ENCODE peak calls at places on chromosomes 11 and 22, in eight cellular contexts. One of them, this sample, is unnamed.

GRCh38 chr11:12397953-12398352 is 20.6 kb downstream of the PARVA start:
- DNase-seq in HFFc6: peak; percentile 88
- DNase-seq in endothelial cell: no peak
- DNase-seq in heart right ventricle: peak; percentile 50
- DNase-seq in thyroid gland: no peak
- DNase-seq in mucosa of descending colon: peak; percentile 17
- DNase-seq in HL-60: no peak
- DNase-seq in PC-3: peak; percentile 28
- DNase-seq in this sample: no peak

GRCh38 chr11:111663820-111664219 is 61.6 kb downstream of the SIK2 start:
- DNase-seq in heart right ventricle: peak; percentile 26
- DNase-seq in HFFc6: no peak
- DNase-seq in endothelial cell: no peak
- DNase-seq in PC-3: no peak
- DNase-seq in mucosa of descending colon: peak; percentile 65
- DNase-seq in HL-60: no peak
- DNase-seq in thyroid gland: peak; percentile 66
- DNase-seq in this sample: no peak

GRCh38 chr11:4086584-4087353 is 7.8 kb upstream of the RRM1 start:
- DNase-seq in heart right ventricle: no peak
- DNase-seq in PC-3: no peak
- DNase-seq in thyroid gland: no peak
- DNase-seq in HFFc6: no peak
- DNase-seq in endothelial cell: no peak
- DNase-seq in mucosa of descending colon: no peak
- DNase-seq in HL-60: no peak
- DNase-seq in this sample: no peak

GRCh38 chr11:68825603-68826002 is 16.1 kb downstream of the CPT1A start:
- DNase-seq in mucosa of descending colon: peak; percentile 82
- DNase-seq in PC-3: peak; percentile 75
- DNase-seq in heart right ventricle: no peak
- DNase-seq in HFFc6: no peak
- DNase-seq in thyroid gland: peak; percentile 14
- DNase-seq in endothelial cell: no peak
- DNase-seq in HL-60: peak; percentile 69
- DNase-seq in this sample: no peak

GRCh38 chr11:116109228-116109627 is 605.0 kb upstream of the CADM1 start:
- DNase-seq in heart right ventricle: no peak
- DNase-seq in PC-3: peak; percentile 50
- DNase-seq in mucosa of descending colon: no peak
- DNase-seq in HL-60: no peak
- DNase-seq in endothelial cell: no peak
- DNase-seq in HFFc6: no peak
- DNase-seq in thyroid gland: no peak
- DNase-seq in this sample: no peak

GRCh38 chr22:44287121-44287693 is 25.5 kb downstream of the SHISAL1 start:
- DNase-seq in HFFc6: no peak
- DNase-seq in endothelial cell: no peak
- DNase-seq in mucosa of descending colon: no peak
- DNase-seq in thyroid gland: no peak
- DNase-seq in heart right ventricle: no peak
- DNase-seq in PC-3: no peak
- DNase-seq in HL-60: no peak
- DNase-seq in this sample: no peak

GRCh38 chr11:7677801-7678201 is 4.5 kb upstream of the CYB5R2 start:
- DNase-seq in HFFc6: peak; percentile 42
- DNase-seq in heart right ventricle: no peak
- DNase-seq in thyroid gland: no peak
- DNase-seq in HL-60: no peak
- DNase-seq in PC-3: peak; percentile 12
- DNase-seq in mucosa of descending colon: no peak
- DNase-seq in endothelial cell: no peak
- DNase-seq in this sample: no peak

GRCh38 chr11:77561257-77561656 is 28.5 kb upstream of the AQP11 start:
- DNase-seq in endothelial cell: no peak
- DNase-seq in HFFc6: no peak
- DNase-seq in PC-3: no peak
- DNase-seq in thyroid gland: no peak
- DNase-seq in mucosa of descending colon: no peak
- DNase-seq in HL-60: no peak
- DNase-seq in heart right ventricle: no peak
- DNase-seq in this sample: no peak

GRCh38 chr11:420054-420910 is 5.5 kb upstream of the SIGIRR start:
- DNase-seq in HFFc6: no peak
- DNase-seq in mucosa of descending colon: no peak
- DNase-seq in endothelial cell: no peak
- DNase-seq in heart right ventricle: peak; percentile 14
- DNase-seq in HL-60: no peak
- DNase-seq in PC-3: no peak
- DNase-seq in thyroid gland: no peak
- DNase-seq in this sample: no peak

GRCh38 chr11:117940736-117941135 is 11.5 kb upstream of the TMPRSS13 start:
- DNase-seq in PC-3: no peak
- DNase-seq in mucosa of descending colon: no peak
- DNase-seq in endothelial cell: no peak
- DNase-seq in thyroid gland: no peak
- DNase-seq in HL-60: no peak
- DNase-seq in heart right ventricle: no peak
- DNase-seq in HFFc6: no peak
- DNase-seq in this sample: no peak

DNA sequence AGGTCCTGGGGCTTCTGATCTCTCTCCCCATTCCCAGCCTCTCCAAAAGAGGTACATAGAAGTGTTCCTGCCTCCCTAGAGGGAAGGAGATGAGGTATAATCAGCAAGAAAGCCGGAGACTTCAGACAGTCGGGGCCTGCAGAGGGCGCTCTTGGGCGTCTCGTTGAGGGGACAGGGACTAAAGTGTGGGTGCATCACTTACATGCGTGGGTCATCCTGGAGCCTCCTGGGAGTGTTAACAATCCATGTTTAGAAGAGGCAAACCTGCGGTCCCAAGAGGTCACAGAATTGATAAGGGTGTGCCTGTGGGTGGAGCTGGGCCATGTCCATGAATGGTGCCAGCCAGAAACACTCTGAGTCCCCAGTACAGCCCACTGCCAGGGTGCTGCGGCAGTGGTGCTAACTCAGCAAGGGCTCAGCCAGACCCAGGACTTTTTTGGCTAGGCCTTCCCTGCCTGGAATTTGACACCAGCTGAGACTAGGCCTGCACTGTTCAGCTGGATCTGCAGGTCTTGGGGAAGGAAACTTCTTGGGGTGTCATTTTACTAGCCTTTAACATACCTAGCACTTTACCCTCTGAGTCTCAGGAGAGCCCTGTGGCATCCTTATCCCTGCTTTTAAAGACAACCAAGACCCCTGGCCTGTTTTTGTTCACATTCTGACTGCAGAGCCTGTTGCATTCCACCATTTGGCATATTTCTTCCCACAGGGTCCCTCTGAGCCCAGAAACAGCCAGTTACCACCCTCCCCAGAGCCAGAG is 5.5 kb downstream of the YDJC start:
- DNase-seq in heart right ventricle: peak; percentile 41
- DNase-seq in mucosa of descending colon: peak; percentile 44
- DNase-seq in endothelial cell: peak; percentile 63
- DNase-seq in HL-60: no peak
- DNase-seq in thyroid gland: no peak
- DNase-seq in PC-3: peak; percentile 38
- DNase-seq in HFFc6: no peak
- DNase-seq in this sample: no peak
- TF ChIP-seq CTCF in heart right ventricle: peak; percentile 42
- TF ChIP-seq CTCF in mucosa of descending colon: peak; percentile 24
- TF ChIP-seq CTCF in endothelial cell: peak; percentile 28
- TF ChIP-seq CTCF in HL-60: peak; percentile 1
- TF ChIP-seq CTCF in thyroid gland: no peak
- TF ChIP-seq CTCF in PC-3: peak; percentile 76
- TF ChIP-seq CTCF in HFFc6: peak; percentile 78
- TF ChIP-seq CTCF in this sample: peak; percentile 56

GRCh38 chr11:132161538-132161937 is 791.1 kb downstream of the NTM start:
- DNase-seq in mucosa of descending colon: no peak
- DNase-seq in HFFc6: no peak
- DNase-seq in HL-60: no peak
- DNase-seq in endothelial cell: no peak
- DNase-seq in PC-3: no peak
- DNase-seq in heart right ventricle: no peak
- DNase-seq in thyroid gland: no peak
- DNase-seq in this sample: no peak
- TF ChIP-seq CTCF in mucosa of descending colon: no peak
- TF ChIP-seq CTCF in HFFc6: no peak
- TF ChIP-seq CTCF in HL-60: no peak
- TF ChIP-seq CTCF in endothelial cell: no peak
- TF ChIP-seq CTCF in PC-3: no peak
- TF ChIP-seq CTCF in heart right ventricle: no peak
- TF ChIP-seq CTCF in thyroid gland: no peak
- TF ChIP-seq CTCF in this sample: no peak

DNA sequence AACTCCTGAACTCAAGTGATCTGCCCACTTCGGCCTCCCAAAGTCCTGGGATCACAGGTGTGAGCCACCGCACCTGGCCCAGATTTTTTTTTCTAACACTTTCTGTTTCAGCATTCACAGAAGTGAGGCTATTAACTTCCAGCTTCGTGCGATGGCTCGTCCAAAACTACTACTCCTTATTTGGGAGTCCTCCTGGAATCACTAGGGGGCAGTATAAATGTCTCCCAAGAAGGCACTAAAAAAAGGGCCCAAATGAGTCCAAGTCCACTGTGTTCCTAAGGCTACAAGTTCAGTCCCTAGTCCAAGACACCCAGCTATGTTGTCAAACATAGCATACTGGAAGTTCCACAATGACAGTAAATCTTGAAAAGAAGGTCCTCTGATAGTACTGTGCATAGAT is 63.2 kb upstream of the BIRC3 start:
- DNase-seq in HL-60: no peak
- DNase-seq in heart right ventricle: no peak
- DNase-seq in endothelial cell: no peak
- DNase-seq in thyroid gland: no peak
- DNase-seq in PC-3: peak; percentile 47
- DNase-seq in mucosa of descending colon: no peak
- DNase-seq in HFFc6: no peak
- DNase-seq in this sample: no peak
- TF ChIP-seq CTCF in HL-60: no peak
- TF ChIP-seq CTCF in heart right ventricle: peak; percentile 4
- TF ChIP-seq CTCF in endothelial cell: peak; percentile 33
- TF ChIP-seq CTCF in thyroid gland: no peak
- TF ChIP-seq CTCF in PC-3: peak; percentile 66
- TF ChIP-seq CTCF in mucosa of descending colon: no peak
- TF ChIP-seq CTCF in HFFc6: peak; percentile 65
- TF ChIP-seq CTCF in this sample: peak; percentile 37

GRCh38 chr11:45213316-45213665 is 66.9 kb downstream of the PRDM11 start:
- DNase-seq in HFFc6: no peak
- DNase-seq in mucosa of descending colon: no peak
- DNase-seq in PC-3: no peak
- DNase-seq in endothelial cell: no peak
- DNase-seq in heart right ventricle: no peak
- DNase-seq in HL-60: no peak
- DNase-seq in thyroid gland: no peak
- DNase-seq in this sample: no peak

GRCh38 chr11:45212566-45213315 is 66.3 kb downstream of the PRDM11 start:
- DNase-seq in heart right ventricle: no peak
- DNase-seq in HL-60: no peak
- DNase-seq in HFFc6: no peak
- DNase-seq in thyroid gland: no peak
- DNase-seq in PC-3: no peak
- DNase-seq in endothelial cell: peak; percentile 46
- DNase-seq in mucosa of descending colon: no peak
- DNase-seq in this sample: no peak

GRCh38 chr11:45210846-45211245 is 64.4 kb downstream of the PRDM11 start:
- DNase-seq in heart right ventricle: no peak
- DNase-seq in thyroid gland: peak; percentile 56
- DNase-seq in HFFc6: no peak
- DNase-seq in HL-60: no peak
- DNase-seq in endothelial cell: no peak
- DNase-seq in mucosa of descending colon: no peak
- DNase-seq in PC-3: no peak
- DNase-seq in this sample: no peak

GRCh38 chr11:45209904-45210699 is 63.7 kb downstream of the PRDM11 start:
- DNase-seq in HFFc6: no peak
- DNase-seq in thyroid gland: peak; percentile 96
- DNase-seq in HL-60: no peak
- DNase-seq in heart right ventricle: peak; percentile 89
- DNase-seq in mucosa of descending colon: peak; percentile 34
- DNase-seq in PC-3: no peak
- DNase-seq in endothelial cell: peak; percentile 71
- DNase-seq in this sample: no peak

DNA sequence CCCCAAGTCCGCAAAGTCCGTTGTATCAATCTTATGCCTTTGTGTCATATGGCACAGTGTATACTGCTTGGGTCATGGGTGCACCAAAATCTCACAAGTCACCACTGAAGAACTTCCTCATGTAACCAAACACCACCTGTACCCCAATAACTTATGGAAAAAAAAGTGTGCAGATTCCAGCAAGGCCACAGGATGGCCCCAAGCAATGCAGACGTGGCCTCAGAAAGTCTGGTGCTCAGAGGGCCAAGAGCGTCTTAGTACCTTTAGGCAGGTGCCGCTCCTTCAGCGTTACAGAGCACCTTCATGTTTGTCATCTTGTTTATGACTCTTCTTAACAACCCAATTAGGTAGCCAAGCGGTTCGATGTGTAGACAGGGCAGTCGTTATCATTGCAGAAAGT is 65.3 kb downstream of the PRDM11 start:
- DNase-seq in HFFc6: peak; percentile 2
- DNase-seq in endothelial cell: no peak
- DNase-seq in thyroid gland: no peak
- DNase-seq in PC-3: no peak
- DNase-seq in mucosa of descending colon: no peak
- DNase-seq in heart right ventricle: no peak
- DNase-seq in HL-60: no peak
- DNase-seq in this sample: no peak
- TF ChIP-seq CTCF in HFFc6: peak; percentile 47
- TF ChIP-seq CTCF in endothelial cell: no peak
- TF ChIP-seq CTCF in thyroid gland: no peak
- TF ChIP-seq CTCF in PC-3: peak; percentile 13
- TF ChIP-seq CTCF in mucosa of descending colon: no peak
- TF ChIP-seq CTCF in heart right ventricle: no peak
- TF ChIP-seq CTCF in HL-60: no peak
- TF ChIP-seq CTCF in this sample: no peak

GRCh38 chr11:82676483-82677094 is 57.1 kb downstream of the FAM181B start:
- DNase-seq in thyroid gland: no peak
- DNase-seq in endothelial cell: no peak
- DNase-seq in heart right ventricle: no peak
- DNase-seq in HL-60: no peak
- DNase-seq in mucosa of descending colon: no peak
- DNase-seq in HFFc6: no peak
- DNase-seq in PC-3: peak; percentile 48
- DNase-seq in this sample: no peak
- TF ChIP-seq CTCF in thyroid gland: no peak
- TF ChIP-seq CTCF in endothelial cell: peak; percentile 69
- TF ChIP-seq CTCF in heart right ventricle: peak; percentile 28
- TF ChIP-seq CTCF in HL-60: peak; percentile 58
- TF ChIP-seq CTCF in mucosa of descending colon: no peak
- TF ChIP-seq CTCF in HFFc6: peak; percentile 77
- TF ChIP-seq CTCF in PC-3: peak; percentile 77
- TF ChIP-seq CTCF in this sample: peak; percentile 59

DNA sequence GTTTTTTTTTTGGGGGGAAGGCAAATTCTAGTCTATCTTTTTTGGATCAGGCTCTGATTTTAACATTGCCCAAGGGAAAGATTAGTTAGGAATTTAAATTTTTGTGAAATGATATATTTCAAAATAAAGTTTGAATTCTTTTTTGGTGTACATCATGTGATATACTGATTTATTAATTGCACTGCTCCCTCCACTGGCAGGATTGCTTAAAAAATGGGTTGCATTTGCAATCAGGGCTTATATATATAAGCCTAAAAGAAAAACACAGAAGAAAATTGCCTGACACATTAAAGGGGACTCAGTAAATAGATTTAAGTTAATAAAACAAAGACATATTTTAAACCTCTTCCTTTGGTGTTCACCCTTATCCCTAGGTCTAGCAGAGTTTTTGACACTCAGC is 1.2 kb downstream of the DYNC2H1 start:
- DNase-seq in endothelial cell: no peak
- DNase-seq in HL-60: no peak
- DNase-seq in HFFc6: peak; percentile 57
- DNase-seq in PC-3: peak; percentile 60
- DNase-seq in mucosa of descending colon: no peak
- DNase-seq in heart right ventricle: no peak
- DNase-seq in thyroid gland: no peak
- DNase-seq in this sample: no peak
- TF ChIP-seq CTCF in endothelial cell: no peak
- TF ChIP-seq CTCF in HL-60: no peak
- TF ChIP-seq CTCF in HFFc6: peak; percentile 77
- TF ChIP-seq CTCF in PC-3: peak; percentile 67
- TF ChIP-seq CTCF in mucosa of descending colon: no peak
- TF ChIP-seq CTCF in heart right ventricle: peak; percentile 8
- TF ChIP-seq CTCF in thyroid gland: no peak
- TF ChIP-seq CTCF in this sample: no peak